ENCODE peak calls at places on chromosomes 6 and 20, in seven cellular contexts. D, J, Y, L, V, E and W are unnamed samples.

GRCh38 chr6:113744886-113745285 is 112.3 kb upstream of the MARCKS start:
- DNase-seq in D (no peak), J (no peak), Y (no peak), L (no peak), V (no peak), E (no peak), W (no peak)

GRCh38 chr20:45902199-45902701 is 9.7 kb downstream of the PLTP start:
- DNase-seq in D (no peak), J (no peak), Y (no peak), L (no peak), V (no peak), E (no peak), W (no peak)

GRCh38 chr6:133179483-133179882 is 61.7 kb upstream of the EYA4 start:
- DNase-seq in D (no peak), J (no peak), Y (no peak), L (no peak), V (no peak), E (no peak), W (no peak)

GRCh38 chr6:22036267-22036666 is 260.6 kb downstream of the PRL start:
- DNase-seq in D (peak), J (peak), Y (no peak), L (no peak), V (no peak), E (no peak), W (no peak)

GRCh38 chr20:50337521-50338466 is 147.2 kb downstream of the CEBPB start:
- DNase-seq in D (no peak), J (no peak), Y (peak), L (no peak), V (no peak), E (no peak), W (no peak)

GRCh38 chr6:140623498-140623897 is 1249.0 kb upstream of the CITED2 start:
- DNase-seq in D (no peak), J (no peak), Y (no peak), L (peak), V (no peak), E (no peak), W (no peak)

GRCh38 chr20:57061058-57061900 is 205.2 kb downstream of the BMP7 start:
- DNase-seq in D (peak), J (peak), Y (peak), L (no peak), V (no peak), E (no peak), W (no peak)

GRCh38 chr6:148524976-148525375 is 182.3 kb downstream of the SASH1 start:
- DNase-seq in D (no peak), J (no peak), Y (no peak), L (peak), V (no peak), E (no peak), W (no peak)

GRCh38 chr6:145323652-145324051 is 411.7 kb downstream of the EPM2A start:
- DNase-seq in D (no peak), J (no peak), Y (no peak), L (no peak), V (no peak), E (no peak), W (no peak)

GRCh38 chr6:170583736-170584180 is 679 bp downstream of the PDCD2 start:
- DNase-seq in D (no peak), J (no peak), Y (no peak), L (no peak), V (no peak), E (peak), W (no peak)

GRCh38 chr6:150891886-150892485 is 26.5 kb downstream of the MTHFD1L start:
- DNase-seq in D (peak), J (peak), Y (peak), L (peak), V (peak), E (peak), W (peak)

GRCh38 chr6:100261486-100261885 is 203.2 kb downstream of the SIM1 start:
- DNase-seq in D (no peak), J (no peak), Y (no peak), L (no peak), V (no peak), E (no peak), W (no peak)

GRCh38 chr6:100260584-100260983 is 204.1 kb downstream of the SIM1 start:
- DNase-seq in D (no peak), J (no peak), Y (no peak), L (peak), V (no peak), E (no peak), W (no peak)

GRCh38 chr6:100255701-100256100 is 209.0 kb downstream of the SIM1 start:
- DNase-seq in D (no peak), J (no peak), Y (no peak), L (no peak), V (no peak), E (no peak), W (no peak)

GRCh38 chr6:100258752-100259151 is 206.0 kb downstream of the SIM1 start:
- DNase-seq in D (no peak), J (no peak), Y (no peak), L (no peak), V (no peak), E (no peak), W (no peak)

DNA sequence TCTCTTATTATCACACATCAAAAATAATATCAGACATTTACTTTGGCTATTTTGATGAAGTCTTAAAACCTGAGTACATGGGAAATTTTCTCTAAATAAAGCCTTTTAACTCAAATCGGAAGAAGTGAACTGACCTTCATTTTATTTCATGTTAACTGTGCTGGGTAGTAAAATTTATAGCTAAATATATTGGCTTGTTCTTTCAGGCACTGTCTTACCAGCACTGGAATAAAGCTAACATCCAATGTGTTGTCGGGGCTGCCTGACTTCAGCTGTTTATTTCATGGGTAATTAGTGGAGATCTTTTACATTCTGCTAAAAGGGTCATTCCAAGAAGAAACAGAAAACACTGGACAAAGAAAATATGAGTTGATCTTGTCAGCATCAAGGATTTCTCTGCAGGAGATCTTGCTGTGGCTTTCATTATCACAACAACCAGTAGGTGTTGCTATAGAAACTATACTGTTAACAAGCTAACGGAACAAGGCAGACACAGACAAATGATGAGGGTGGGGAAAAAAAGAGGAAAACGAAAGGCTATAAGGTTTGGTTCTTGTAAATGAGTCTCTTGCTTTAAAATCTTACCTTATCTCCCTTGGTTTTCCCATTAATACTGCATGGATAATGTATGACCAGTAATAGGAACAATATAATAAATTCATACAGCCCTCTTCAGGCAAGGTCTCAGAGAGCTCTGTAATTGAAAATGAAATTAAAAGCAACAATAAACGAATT is 206.9 kb downstream of the SIM1 start:
- DNase-seq in D (no peak), J (no peak), Y (no peak), L (peak), V (no peak), E (peak), W (no peak)
- TF ChIP-seq CTCF in D (no peak), J (no peak), Y (no peak), L (peak), V (no peak), E (no peak), W (no peak)

DNA sequence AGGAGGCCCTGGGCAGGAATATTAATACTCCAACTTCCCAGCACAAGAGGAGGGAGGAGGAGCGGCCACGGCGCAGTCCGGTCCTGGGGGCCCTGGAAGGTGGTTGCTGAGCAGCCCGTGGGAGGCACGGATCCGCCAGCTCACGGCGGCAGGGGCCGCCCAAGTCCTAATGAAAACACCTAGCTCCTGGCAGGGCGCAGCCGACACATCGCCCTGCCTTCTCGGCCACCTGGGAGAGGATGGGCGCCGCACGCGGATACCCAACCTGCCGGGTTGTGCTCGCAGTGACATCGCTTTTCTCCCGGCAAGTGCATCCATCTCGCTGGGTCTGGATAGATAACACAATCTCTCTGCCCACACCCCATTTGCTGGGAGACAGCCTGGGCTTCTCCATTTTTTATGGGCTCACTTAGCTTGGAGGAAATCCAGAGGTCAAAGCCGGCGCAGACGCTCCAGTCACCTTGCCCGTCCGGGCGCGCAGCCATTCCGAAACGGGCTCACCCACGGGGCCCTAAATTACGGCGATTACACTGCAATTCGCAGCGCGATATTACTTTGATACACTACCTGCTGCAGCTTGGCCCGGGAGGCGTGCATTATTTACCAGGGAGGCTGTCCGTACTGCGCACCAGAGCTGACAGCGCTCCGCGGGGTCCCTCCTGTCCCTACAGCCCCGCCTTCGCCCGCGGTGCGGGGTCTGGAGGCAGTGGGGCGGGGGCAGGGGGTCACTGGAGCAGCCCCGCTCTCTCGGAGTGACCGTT is 36.2 kb upstream of the CCDC167 start:
- DNase-seq in D (peak), J (no peak), Y (no peak), L (no peak), V (no peak), E (peak), W (no peak)
- TF ChIP-seq CTCF in D (no peak), J (no peak), Y (no peak), L (no peak), V (no peak), E (peak), W (no peak)

GRCh38 chr6:56620229-56620868 is 22.3 kb downstream of the DST start:
- DNase-seq in D (no peak), J (no peak), Y (no peak), L (no peak), V (no peak), E (no peak), W (no peak)

GRCh38 chr6:56616967-56617366 is 25.7 kb downstream of the DST start:
- DNase-seq in D (no peak), J (no peak), Y (no peak), L (no peak), V (no peak), E (no peak), W (no peak)

GRCh38 chr6:56613247-56613851 is 29.3 kb downstream of the DST start:
- DNase-seq in D (no peak), J (no peak), Y (no peak), L (no peak), V (no peak), E (no peak), W (no peak)

GRCh38 chr6:56618050-56618449 is 24.6 kb downstream of the DST start:
- DNase-seq in D (no peak), J (no peak), Y (no peak), L (no peak), V (no peak), E (no peak), W (no peak)
- TF ChIP-seq CTCF in D (no peak), J (no peak), Y (no peak), L (peak), V (no peak), E (no peak), W (peak)

GRCh38 chr6:134637282-134637681 is 312.6 kb downstream of the ALDH8A1 start:
- DNase-seq in D (no peak), J (no peak), Y (no peak), L (no peak), V (no peak), E (no peak), W (no peak)

GRCh38 chr6:134637847-134638438 is 312.0 kb downstream of the ALDH8A1 start:
- DNase-seq in D (no peak), J (no peak), Y (no peak), L (no peak), V (no peak), E (no peak), W (no peak)

GRCh38 chr6:134636221-134636830 is 313.6 kb downstream of the ALDH8A1 start:
- DNase-seq in D (no peak), J (no peak), Y (no peak), L (no peak), V (no peak), E (peak), W (no peak)

GRCh38 chr6:134632034-134632433 is 314.1 kb upstream of the SGK1 start:
- DNase-seq in D (no peak), J (no peak), Y (no peak), L (no peak), V (no peak), E (no peak), W (peak)

GRCh38 chr6:134634952-134635351 is 314.9 kb downstream of the ALDH8A1 start:
- DNase-seq in D (no peak), J (no peak), Y (no peak), L (no peak), V (no peak), E (no peak), W (no peak)
- TF ChIP-seq CTCF in D (no peak), J (no peak), Y (no peak), L (no peak), V (no peak), E (no peak), W (no peak)

GRCh38 chr20:61965606-61966491 is 99.8 kb downstream of the TAF4 start:
- DNase-seq in D (peak), J (peak), Y (peak), L (no peak), V (no peak), E (no peak), W (no peak)
- TF ChIP-seq CTCF in D (no peak), J (no peak), Y (no peak), L (peak), V (no peak), E (no peak), W (no peak)

DNA sequence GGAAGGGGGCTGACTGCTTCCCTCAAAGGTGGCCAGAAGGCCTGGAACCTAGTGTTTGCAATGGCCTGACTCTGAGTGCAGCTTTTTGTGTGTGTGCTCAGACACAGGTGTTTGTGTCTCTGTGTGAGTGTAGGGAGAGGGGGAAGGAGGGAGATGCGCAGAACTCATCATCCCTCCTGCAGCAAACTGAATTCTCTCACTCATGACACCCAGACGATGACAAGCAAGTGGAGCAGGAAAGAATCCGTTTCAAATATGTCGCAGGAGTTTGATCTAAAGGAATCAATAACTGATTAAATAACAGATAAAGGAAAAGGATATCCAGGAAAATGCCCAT is 101.4 kb downstream of the TNFAIP3 start:
- DNase-seq in D (no peak), J (no peak), Y (no peak), L (no peak), V (no peak), E (no peak), W (no peak)
- TF ChIP-seq CTCF in D (no peak), J (no peak), Y (no peak), L (no peak), V (no peak), E (no peak), W (no peak)

DNA sequence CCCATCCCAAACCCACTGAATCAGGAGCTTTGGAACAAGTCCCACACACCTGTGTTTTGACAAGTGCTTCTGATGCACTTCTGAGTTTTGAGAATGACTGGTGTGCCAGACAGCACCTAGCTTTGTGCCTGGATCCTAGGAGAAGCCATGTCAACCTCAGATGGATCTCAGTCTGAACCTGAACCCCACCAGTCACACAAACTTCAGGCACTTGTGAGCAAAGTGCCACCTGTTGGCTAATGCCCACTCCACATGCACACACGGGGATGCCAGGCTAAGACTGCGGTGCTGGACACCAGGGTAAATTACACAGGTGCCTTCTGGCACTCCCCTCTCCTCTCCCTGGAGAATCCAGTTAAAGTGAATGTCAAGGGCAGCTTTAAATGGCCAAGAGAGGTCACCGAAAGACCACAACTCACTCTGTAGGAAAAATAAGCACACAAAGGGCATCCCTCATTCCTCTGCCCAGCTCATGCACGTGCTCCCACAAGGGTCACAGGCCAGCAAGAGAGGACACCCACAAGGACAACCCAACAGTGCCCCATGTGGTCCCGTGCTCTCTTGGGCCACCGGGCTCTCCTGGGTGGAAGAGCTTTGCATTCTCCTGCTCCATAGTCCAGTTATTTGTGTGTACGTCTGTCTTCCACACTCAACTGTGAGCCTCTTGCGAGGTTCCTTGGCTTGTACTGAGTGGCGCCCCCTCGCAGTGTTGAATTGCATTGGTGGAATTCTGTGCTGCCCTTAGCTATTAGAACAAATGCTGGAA is 45.6 kb downstream of the TAF8 start:
- DNase-seq in D (no peak), J (no peak), Y (no peak), L (no peak), V (no peak), E (no peak), W (no peak)
- TF ChIP-seq CTCF in D (no peak), J (peak), Y (no peak), L (no peak), V (no peak), E (no peak), W (no peak)

DNA sequence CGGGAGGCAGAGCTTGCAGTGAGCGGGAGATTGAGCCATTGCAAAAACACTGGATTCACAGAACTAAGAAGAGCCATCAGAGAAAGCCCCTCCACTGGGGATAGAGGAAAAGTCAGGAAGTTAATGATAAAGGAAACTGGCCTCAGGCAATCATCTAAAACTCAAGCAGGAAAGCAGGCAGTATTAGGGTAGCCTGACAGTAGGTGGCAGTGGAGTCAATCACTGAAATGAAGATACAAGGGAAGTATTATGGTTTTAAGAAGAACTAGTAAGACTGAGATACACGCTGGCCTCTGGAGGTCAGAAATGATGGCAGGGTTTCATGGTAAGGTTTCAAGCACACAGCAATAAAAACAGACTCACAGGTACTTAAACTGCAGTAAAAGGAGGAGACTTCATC is 578.3 kb downstream of the HACE1 start:
- DNase-seq in D (no peak), J (no peak), Y (no peak), L (no peak), V (no peak), E (no peak), W (no peak)
- TF ChIP-seq CTCF in D (no peak), J (no peak), Y (no peak), L (no peak), V (no peak), E (no peak), W (no peak)

DNA sequence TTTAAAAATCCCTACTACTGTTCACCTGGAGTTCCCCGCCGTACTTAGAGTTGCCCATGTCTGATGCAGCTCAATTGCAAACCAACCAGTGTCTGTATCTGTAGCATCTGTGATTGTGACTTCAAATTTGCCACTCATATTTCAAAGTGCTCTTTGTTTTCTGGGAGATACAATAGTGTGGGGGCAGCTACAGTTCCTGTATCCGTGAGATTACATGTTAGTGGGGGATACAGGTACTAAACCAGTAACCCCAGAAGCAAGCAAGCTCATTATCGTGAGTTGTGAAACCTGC is 140.9 kb downstream of the ANKRD60 start:
- DNase-seq in D (no peak), J (no peak), Y (no peak), L (no peak), V (no peak), E (no peak), W (no peak)
- TF ChIP-seq CTCF in D (peak), J (no peak), Y (no peak), L (no peak), V (no peak), E (no peak), W (peak)